ENCODE peak calls at places on chromosomes 13 and 19, in nine cellular contexts. A is body of pancreas, B is uterus, X is vagina, Z is stomach, L is breast epithelium, J is A549, M is IMR-90, E is heart left ventricle. O is an unnamed sample.
A peak's percentile ranks its signal among the peaks of the same experiment; 100 is the strongest.

GRCh38 chr13:31380728-31381127 is 181.0 kb downstream of the B3GLCT start:
- DNase-seq in L (no peak), J (no peak), Z (no peak), M (no peak), A (no peak), E (no peak), B (no peak), X (no peak), O (no peak)

GRCh38 chr19:32415246-32415645 is 9.7 kb downstream of the DPY19L3 start:
- DNase-seq in A (no peak), M (no peak), J (no peak), L (no peak), X (no peak), E (no peak), Z (no peak), B (no peak), O (no peak)

GRCh38 chr13:77980592-77980991 is 62.0 kb upstream of the EDNRB start:
- DNase-seq in J (no peak), Z (no peak), X (no peak), L (no peak), A (no peak), B (no peak), E (peak; percentile 23), M (peak; percentile 81), O (no peak)

GRCh38 chr19:41821003-41821735 is 23.3 kb downstream of the LYPD4 start:
- DNase-seq in X (no peak), E (no peak), Z (peak; percentile 36), A (peak; percentile 44), B (no peak), L (no peak), J (peak; percentile 94), M (peak; percentile 15), O (no peak)

GRCh38 chr19:2274937-2275535 is 6.9 kb downstream of the PEAK3 start:
- DNase-seq in A (peak; percentile 62), E (peak; percentile 79), J (peak; percentile 69), L (peak; percentile 48), Z (peak; percentile 69), B (peak; percentile 67), X (no peak), M (peak; percentile 64), O (peak; percentile 61)

GRCh38 chr13:28743499-28744083 is 24.8 kb upstream of the SLC46A3 start:
- DNase-seq in X (no peak), M (no peak), A (no peak), Z (no peak), E (no peak), J (no peak), B (no peak), L (no peak), O (no peak)

GRCh38 chr19:30328096-30328495 is 44.1 kb upstream of the ZNF536 start:
- DNase-seq in X (no peak), E (no peak), Z (no peak), M (no peak), J (no peak), B (no peak), L (no peak), A (no peak), O (no peak)

GRCh38 chr13:46313441-46314257 is 73.4 kb downstream of the RUBCNL start:
- DNase-seq in M (no peak), B (no peak), J (no peak), E (no peak), Z (no peak), X (no peak), L (no peak), A (no peak), O (no peak)

GRCh38 chr13:40692946-40693345 is 26.5 kb upstream of the FOXO1 start:
- DNase-seq in E (no peak), M (no peak), X (no peak), L (no peak), B (no peak), A (no peak), J (no peak), Z (no peak), O (no peak)

GRCh38 chr13:61202042-61202441 is 213.6 kb downstream of the PCDH20 start:
- DNase-seq in J (no peak), Z (no peak), A (no peak), X (no peak), L (no peak), B (no peak), E (no peak), M (no peak), O (no peak)

GRCh38 chr19:10620786-10621185 is 4.6 kb upstream of the SLC44A2 start:
- DNase-seq in M (no peak), A (no peak), X (no peak), E (no peak), L (no peak), J (no peak), Z (no peak), B (no peak), O (no peak)

GRCh38 chr19:2166741-2167738 is 3.3 kb downstream of the DOT1L start:
- DNase-seq in L (peak; percentile 80), A (peak; percentile 92), Z (peak; percentile 95), B (peak; percentile 81), M (peak; percentile 67), J (no peak), E (peak; percentile 94), X (no peak), O (peak; percentile 67)

GRCh38 chr19:3987619-3988371 is 2.5 kb upstream of the EEF2 start:
- DNase-seq in L (peak; percentile 76), A (peak; percentile 93), Z (peak; percentile 93), M (peak; percentile 76), E (peak; percentile 87), J (peak; percentile 60), X (no peak), B (peak; percentile 87), O (peak; percentile 75)

GRCh38 chr19:30217461-30217860 is 154.7 kb upstream of the ZNF536 start:
- DNase-seq in E (no peak), L (no peak), J (no peak), B (no peak), A (no peak), M (no peak), Z (no peak), X (no peak), O (no peak)

GRCh38 chr13:106118050-106118449 is 417.4 kb downstream of the EFNB2 start:
- DNase-seq in E (no peak), A (no peak), M (peak; percentile 32), Z (no peak), X (no peak), J (no peak), B (no peak), L (no peak), O (no peak)

GRCh38 chr19:15328312-15328711 is 4.0 kb downstream of the BRD4 start:
- DNase-seq in Z (no peak), L (no peak), E (no peak), A (no peak), X (no peak), J (no peak), M (no peak), B (no peak), O (no peak)
- H3K27ac ChIP-seq in Z (no peak overlapping the region), L (no peak overlapping the region), E (peak overlapping the region; percentile 12), A (peak overlapping the region; percentile 7), X (no peak overlapping the region), J (no peak overlapping the region), M (no peak overlapping the region), B (no peak overlapping the region), O (no peak overlapping the region)

DNA sequence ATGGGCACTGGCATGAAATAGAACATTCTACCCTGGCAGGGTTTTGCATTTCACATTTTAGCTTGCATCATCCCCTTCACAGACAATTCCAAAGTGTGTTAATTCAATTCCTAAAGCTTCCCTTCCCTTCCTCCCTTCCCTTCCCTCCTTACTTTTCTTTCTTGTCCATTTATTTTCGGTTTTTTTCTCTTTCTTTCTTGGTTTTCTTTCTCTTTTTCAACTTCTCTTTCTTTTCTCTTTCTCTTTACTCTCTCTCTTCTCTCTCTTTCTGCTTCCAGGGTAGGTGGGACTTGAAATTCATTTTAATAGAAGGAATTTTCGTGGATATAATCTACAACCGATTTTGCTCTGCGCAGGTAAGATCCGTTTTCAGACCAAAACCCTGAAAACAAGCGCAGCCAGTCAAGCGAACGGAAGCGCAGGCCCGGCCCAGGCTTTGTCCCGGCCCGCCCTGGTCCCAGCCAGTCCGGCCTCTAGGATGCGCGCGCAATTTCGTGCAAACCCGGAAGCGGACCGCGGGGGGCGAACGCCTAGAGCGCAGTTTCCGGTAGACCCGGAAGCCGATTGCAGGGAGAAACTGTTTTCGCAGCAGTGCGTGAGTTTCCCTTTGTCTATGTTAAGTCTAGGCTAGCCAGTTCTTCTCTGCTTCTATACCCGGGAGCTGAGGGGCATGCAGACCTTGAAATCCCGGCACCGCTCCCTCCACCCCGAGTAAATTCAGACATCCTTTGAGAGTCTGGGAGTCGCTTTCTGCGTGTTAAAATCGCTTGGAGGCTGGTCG is at the start of gene ZNF528:
- DNase-seq in B (peak; percentile 94), E (peak; percentile 98), Z (peak; percentile 97), J (peak; percentile 6), M (peak; percentile 92), X (no peak), A (peak; percentile 95), L (peak; percentile 84), O (peak; percentile 93)
- TF ChIP-seq POLR2A in B (peak; percentile 55), E (peak; percentile 61), Z (no peak), J (no peak), M (peak; percentile 80), X (no peak), A (peak; percentile 82), L (no peak), O (peak; percentile 60)

DNA sequence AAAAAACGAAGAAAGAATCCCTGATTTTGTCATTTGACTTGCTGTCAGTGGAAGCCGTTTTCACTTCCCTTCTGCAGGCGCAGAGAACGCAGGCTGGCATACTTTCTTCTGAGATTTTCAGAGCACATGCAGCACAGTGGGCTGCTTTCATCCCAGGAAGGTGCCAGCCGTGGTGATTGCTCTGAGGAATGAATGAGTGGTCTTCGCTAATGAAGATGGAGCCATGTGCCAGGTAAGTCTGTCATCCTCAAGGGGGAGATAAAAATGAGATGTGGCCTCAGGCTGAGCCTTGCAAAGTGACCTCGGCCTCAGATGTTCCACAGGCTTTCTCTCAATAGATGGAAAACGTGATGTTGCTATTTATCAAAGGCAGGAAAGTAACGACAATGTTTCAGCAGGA is 94.6 kb upstream of the FARP1 start:
- DNase-seq in B (no peak), E (no peak), X (no peak), A (no peak), M (no peak), L (no peak), J (no peak), Z (no peak), O (no peak)
- H3K27ac ChIP-seq in B (no peak overlapping the region), E (no peak overlapping the region), X (no peak overlapping the region), A (no peak overlapping the region), M (no peak overlapping the region), L (no peak overlapping the region), J (no peak overlapping the region), Z (no peak overlapping the region), O (no peak overlapping the region)

DNA sequence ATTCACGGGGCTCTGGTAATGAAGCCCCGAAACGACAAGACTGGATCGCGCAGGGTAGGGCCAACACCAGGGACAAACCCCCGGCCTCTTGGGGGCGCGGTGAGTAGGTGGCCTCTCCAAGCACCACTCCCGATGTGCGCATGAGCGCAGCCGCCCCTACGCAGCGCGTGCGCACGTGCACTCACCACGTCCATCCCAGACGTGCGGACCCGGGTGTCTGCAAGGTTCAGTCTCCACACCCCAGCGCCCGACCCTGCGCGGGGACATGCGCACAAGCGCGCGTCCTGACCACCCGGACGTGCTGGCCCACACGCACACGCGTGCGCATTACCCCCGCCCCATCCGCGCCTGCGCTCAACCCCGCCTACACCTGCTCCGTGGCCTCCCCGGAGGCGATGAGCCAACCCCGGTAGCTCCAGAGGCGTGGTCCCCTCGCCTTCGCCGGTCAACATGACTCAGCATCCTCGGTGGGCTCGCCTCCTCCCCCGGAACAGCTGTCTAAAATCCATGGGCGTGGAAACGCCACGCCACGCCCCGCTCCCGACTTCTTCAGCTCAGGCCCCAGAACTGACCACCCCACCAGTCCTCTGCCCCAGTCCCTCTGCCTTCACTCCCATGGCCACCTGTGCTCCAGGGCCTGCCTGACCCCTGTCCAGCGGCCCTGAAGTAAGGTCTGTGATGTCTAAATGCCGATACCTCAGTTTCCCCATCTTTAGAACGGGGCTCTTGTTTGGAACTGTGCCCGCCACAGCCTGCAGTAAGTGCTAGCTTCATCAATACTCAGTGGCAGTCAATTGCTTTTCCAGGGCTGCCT is 5.6 kb upstream of the GPI start:
- DNase-seq in J (peak; percentile 100), B (peak; percentile 95), M (peak; percentile 96), E (peak; percentile 98), A (peak; percentile 99), L (peak; percentile 93), Z (peak; percentile 97), X (no peak), O (peak; percentile 89)
- TF ChIP-seq POLR2A in J (peak; percentile 62), B (peak; percentile 62), M (no peak), E (peak; percentile 69), A (peak; percentile 70), L (peak; percentile 50), Z (no peak), X (no peak), O (peak; percentile 66)

O was measured in tibial nerve.